ENCODE peak calls at places on chromosomes 13 and 19, in eight cellular contexts. C, E, T, S, O, P, Y and X are unnamed samples.
A peak's percentile ranks its signal among the peaks of the same experiment; 100 is the strongest.

GRCh38 chr19:40191836-40192646 is 815 bp downstream of the MAP3K10 start:
- DNase-seq in C (peak; percentile 50), E (peak; percentile 37), T (no peak), S (peak; percentile 37), O (peak; percentile 68), P (peak; percentile 22), Y (peak; percentile 19), X (peak; percentile 29)

GRCh38 chr13:65460136-65460535 is 1770.0 kb downstream of the PCDH9 start:
- DNase-seq in C (no peak), E (no peak), T (no peak), S (no peak), O (no peak), P (no peak), Y (peak; percentile 85), X (no peak)

GRCh38 chr19:37931941-37932655 is 25.1 kb downstream of the SIPA1L3 start:
- DNase-seq in C (peak; percentile 89), E (peak; percentile 79), T (peak; percentile 84), S (peak; percentile 89), O (no peak), P (peak; percentile 92), Y (peak; percentile 78), X (peak; percentile 98)

GRCh38 chr13:21256351-21256761 is 79.9 kb downstream of the MRPL57 start:
- DNase-seq in C (no peak), E (no peak), T (no peak), S (no peak), O (no peak), P (no peak), Y (no peak), X (no peak)

GRCh38 chr19:40803857-40804782 is 5.1 kb downstream of the EGLN2 start:
- DNase-seq in C (peak; percentile 90), E (peak; percentile 34), T (peak; percentile 52), S (peak; percentile 83), O (peak; percentile 63), P (peak; percentile 90), Y (no peak), X (peak; percentile 90)

GRCh38 chr19:45403781-45404556 is 900 bp downstream of the PPP1R13L start:
- DNase-seq in C (peak; percentile 84), E (peak; percentile 53), T (peak; percentile 70), S (peak; percentile 82), O (peak; percentile 89), P (peak; percentile 80), Y (no peak), X (peak; percentile 62)

GRCh38 chr19:38068851-38069250 is 155.2 kb downstream of the DPF1 start:
- DNase-seq in C (no peak), E (no peak), T (no peak), S (no peak), O (no peak), P (no peak), Y (no peak), X (no peak)

GRCh38 chr13:37109080-37109678 is 3.7 kb upstream of the CSNK1A1L start:
- DNase-seq in C (no peak), E (peak; percentile 36), T (peak; percentile 3), S (no peak), O (peak; percentile 11), P (no peak), Y (peak; percentile 62), X (no peak)

GRCh38 chr13:42066542-42066941 is 18.1 kb downstream of the DGKH start:
- DNase-seq in C (no peak), E (no peak), T (no peak), S (no peak), O (no peak), P (no peak), Y (peak; percentile 97), X (no peak)

GRCh38 chr19:13830761-13831481 is 35.7 kb downstream of the ZSWIM4 start:
- DNase-seq in C (no peak), E (peak; percentile 18), T (no peak), S (no peak), O (no peak), P (no peak), Y (no peak), X (no peak)

GRCh38 chr13:111049791-111050538 is 65.1 kb upstream of the ARHGEF7 start:
- DNase-seq in C (no peak), E (peak; percentile 28), T (no peak), S (no peak), O (peak; percentile 72), P (peak; percentile 31), Y (no peak), X (peak; percentile 11)

GRCh38 chr19:16066611-16067104 is 9.6 kb upstream of the TPM4 start:
- DNase-seq in C (peak; percentile 83), E (peak; percentile 82), T (peak; percentile 81), S (peak; percentile 81), O (peak; percentile 76), P (no peak), Y (peak; percentile 76), X (no peak)

GRCh38 chr13:109773276-109773675 is 13.1 kb downstream of the IRS2 start:
- DNase-seq in C (peak; percentile 73), E (peak; percentile 48), T (no peak), S (no peak), O (peak; percentile 60), P (no peak), Y (no peak), X (no peak)

GRCh38 chr13:59494560-59494970 is 669.2 kb downstream of the DIAPH3 start:
- DNase-seq in C (no peak), E (no peak), T (no peak), S (no peak), O (peak; percentile 61), P (no peak), Y (peak; percentile 81), X (peak; percentile 41)

GRCh38 chr19:23832717-23833327 is 74.1 kb upstream of the ZNF681 start:
- DNase-seq in C (no peak), E (no peak), T (no peak), S (no peak), O (no peak), P (no peak), Y (no peak), X (no peak)

GRCh38 chr19:44891016-44891882 is at the start of gene TOMM40:
- DNase-seq in C (peak; percentile 100), E (peak; percentile 98), T (peak; percentile 99), S (peak; percentile 100), O (no peak), P (peak; percentile 100), Y (peak; percentile 100), X (no peak)

GRCh38 chr19:37817180-37817911 is 38.0 kb upstream of the ZNF573 start:
- DNase-seq in C (peak; percentile 65), E (no peak), T (no peak), S (peak; percentile 66), O (peak; percentile 5), P (peak; percentile 81), Y (peak; percentile 3), X (peak; percentile 95)

GRCh38 chr19:28873301-28873700 is 339.6 kb downstream of the UQCRFS1 start:
- DNase-seq in C (no peak), E (no peak), T (no peak), S (no peak), O (no peak), P (no peak), Y (no peak), X (no peak)

GRCh38 chr13:109200556-109200955 is 571.1 kb downstream of the MYO16 start:
- DNase-seq in C (no peak), E (no peak), T (no peak), S (no peak), O (no peak), P (no peak), Y (peak; percentile 6), X (no peak)

GRCh38 chr19:6723738-6724137 is 3.3 kb upstream of the C3 start:
- DNase-seq in C (no peak), E (peak; percentile 61), T (no peak), S (no peak), O (no peak), P (no peak), Y (no peak), X (no peak)

GRCh38 chr19:6963937-6964336 is 57.3 kb downstream of the MBD3L2B start:
- DNase-seq in C (peak; percentile 56), E (peak; percentile 33), T (no peak), S (no peak), O (peak; percentile 30), P (no peak), Y (no peak), X (no peak)

DNA sequence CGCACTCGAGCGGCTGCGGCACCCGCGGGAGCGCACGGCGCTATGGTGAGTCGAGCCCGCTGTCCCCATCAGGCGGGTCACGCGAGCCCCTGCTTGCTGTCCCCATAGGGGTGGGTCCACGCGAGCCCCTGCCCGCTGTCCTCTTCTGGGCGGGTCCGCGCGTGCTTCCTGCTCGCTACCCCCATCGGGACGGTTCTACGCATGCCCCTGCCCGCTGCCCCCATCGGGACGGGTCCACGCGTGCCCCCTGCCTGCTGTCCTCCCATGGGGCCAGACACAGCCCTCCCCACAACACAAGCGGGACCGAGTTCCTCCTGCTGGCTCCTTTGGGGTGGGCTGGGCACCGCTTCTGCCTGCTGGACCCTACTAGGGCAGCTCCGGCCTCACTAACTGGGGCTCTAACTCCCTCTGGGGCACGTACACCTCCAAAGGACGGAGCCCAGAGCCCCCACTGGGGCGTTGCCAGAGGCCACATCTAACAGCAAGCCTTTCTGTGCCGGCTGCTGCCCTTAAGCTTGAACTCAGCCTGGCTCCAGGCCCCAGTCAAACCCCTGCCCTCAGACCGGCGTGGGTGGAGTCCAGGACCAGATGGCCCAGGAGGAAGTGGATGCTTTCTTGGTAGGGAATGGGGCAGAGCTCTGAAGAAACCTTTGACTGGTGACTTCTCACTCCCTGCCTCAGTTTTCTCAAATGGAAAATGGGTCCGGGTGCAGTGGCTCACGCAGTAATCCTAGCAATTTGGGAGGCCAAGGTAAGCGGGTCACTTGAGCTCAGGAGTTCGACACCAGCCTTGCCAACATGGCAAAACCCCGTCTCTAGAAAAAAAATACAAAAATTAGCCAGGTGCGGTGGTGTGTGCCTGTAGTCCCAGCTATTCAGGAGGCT is 722 bp downstream of the COLGALT1 start:
- DNase-seq in C (peak; percentile 83), E (peak; percentile 90), T (no peak), S (peak; percentile 81), O (peak; percentile 78), P (peak; percentile 65), Y (peak; percentile 44), X (peak; percentile 36)
- TF ChIP-seq CTCF in C (no peak), E (no peak), T (peak; percentile 48), S (no peak), O (peak; percentile 19), P (peak; percentile 6), Y (no peak), X (no peak)

GRCh38 chr19:48813123-48813911 is 2.5 kb upstream of the BCAT2 start:
- DNase-seq in C (no peak), E (peak; percentile 34), T (peak; percentile 43), S (no peak), O (peak; percentile 63), P (no peak), Y (no peak), X (no peak)
- TF ChIP-seq POLR2A in C (no peak), E (no peak), T (no peak), S (no peak), O (no peak), P (no peak), Y (no peak), X (no peak)

GRCh38 chr13:39596176-39596575 is 6.8 kb downstream of the LHFPL6 start:
- DNase-seq in C (no peak), E (no peak), T (no peak), S (no peak), O (no peak), P (no peak), Y (no peak), X (no peak)
- H3K4me3 ChIP-seq in C (no peak overlapping the region), E (no peak overlapping the region), T (no peak overlapping the region), S (no peak overlapping the region), O (no peak overlapping the region), P (no peak overlapping the region), Y (no peak overlapping the region), X (no peak overlapping the region)

GRCh38 chr19:5642204-5642603 is 19.3 kb downstream of the SAFB start:
- DNase-seq in C (peak; percentile 18), E (no peak), T (no peak), S (no peak), O (no peak), P (no peak), Y (no peak), X (no peak)
- TF ChIP-seq CTCF in C (no peak), E (no peak), T (no peak), S (no peak), O (no peak), P (no peak), Y (no peak), X (no peak)

GRCh38 chr13:48233097-48233885 is at the start of gene ITM2B:
- DNase-seq in C (peak; percentile 91), E (peak; percentile 86), T (peak; percentile 56), S (peak; percentile 82), O (peak; percentile 71), P (peak; percentile 82), Y (peak; percentile 65), X (peak; percentile 81)
- TF ChIP-seq POLR2A in C (peak; percentile 91), E (peak; percentile 85), T (peak; percentile 92), S (peak; percentile 86), O (peak; percentile 71), P (peak; percentile 78), Y (peak; percentile 86), X (peak; percentile 94)